ENCODE peak calls at places on chromosomes 3 and 15, in five cellular contexts. W, G, J, M and I are unnamed samples.

GRCh38 chr15:101169457-101170071 is 82.3 kb downstream of the CHSY1 start:
- DNase-seq in M (peak; percentile 62), G (peak; percentile 81), W (peak; percentile 24), J (no peak), I (no peak)

GRCh38 chr3:65126527-65127440 is 439.0 kb upstream of the ADAMTS9 start:
- DNase-seq in G (peak; percentile 61), M (peak; percentile 66), W (no peak), J (no peak), I (no peak)

GRCh38 chr15:55993111-55993803 is at the start of gene NEDD4:
- DNase-seq in M (peak; percentile 85), W (peak; percentile 74), G (peak; percentile 88), J (peak; percentile 92), I (peak; percentile 43)

GRCh38 chr3:166283856-166284255 is 446.6 kb upstream of the BCHE start:
- DNase-seq in W (peak; percentile 6), J (no peak), G (peak; percentile 1), M (peak; percentile 80), I (no peak)

GRCh38 chr3:155281892-155282291 is 11.6 kb downstream of the STRIT1 start:
- DNase-seq in J (no peak), M (peak; percentile 18), W (no peak), G (peak; percentile 3), I (no peak)

GRCh38 chr3:179837374-179837773 is 184.5 kb downstream of the USP13 start:
- DNase-seq in W (no peak), J (no peak), G (no peak), M (no peak), I (no peak)

GRCh38 chr15:76401285-76401684 is 64.7 kb downstream of the ISL2 start:
- DNase-seq in M (peak; percentile 11), W (no peak), G (peak; percentile 22), J (no peak), I (no peak)

GRCh38 chr3:10352146-10352911 is 31.4 kb upstream of the SEC13 start:
- DNase-seq in W (no peak), J (no peak), M (peak; percentile 82), G (no peak), I (no peak)

GRCh38 chr3:99287876-99288275 is 350.5 kb upstream of the COL8A1 start:
- DNase-seq in G (no peak), J (no peak), M (no peak), W (no peak), I (no peak)

GRCh38 chr3:20344400-20344959 is 158.5 kb upstream of the SGO1 start:
- DNase-seq in G (no peak), M (no peak), J (no peak), W (no peak), I (no peak)

GRCh38 chr15:67124911-67125588 is 59.6 kb downstream of the SMAD3 start:
- DNase-seq in J (no peak), G (no peak), W (no peak), M (no peak), I (no peak)

GRCh38 chr15:58988011-58988785 is 735 bp downstream of the RNF111 start:
- DNase-seq in W (peak; percentile 51), G (peak; percentile 68), J (no peak), M (peak; percentile 48), I (peak; percentile 13)

GRCh38 chr3:45929042-45929679 is 14.1 kb upstream of the CXCR6 start:
- DNase-seq in W (peak; percentile 64), J (peak; percentile 89), G (peak; percentile 59), M (peak; percentile 18), I (no peak)

GRCh38 chr3:37811625-37812356 is 49.9 kb upstream of the CTDSPL start:
- DNase-seq in G (no peak), M (no peak), J (peak; percentile 11), W (no peak), I (no peak)

GRCh38 chr3:124817079-124817478 is 70.1 kb downstream of the ITGB5 start:
- DNase-seq in M (no peak), G (no peak), J (no peak), W (no peak), I (no peak)

GRCh38 chr3:86930831-86931230 is 60.1 kb downstream of the VGLL3 start:
- DNase-seq in M (no peak), G (no peak), J (no peak), W (no peak), I (no peak)